ENCODE peak calls at places on chromosomes 6 and 20, in six cellular contexts. One of them, this sample, is unnamed.

GRCh38 chr6:37005061-37005810 is at the start of gene FGD2:
- DNase-seq in head of caudate nucleus: no peak
- DNase-seq in NCI-H1417: no peak
- DNase-seq in activated naive CD4-positive, alpha-beta T cell treated with anti-CD3 and anti-CD28 coated beads for 36 hours: no peak
- DNase-seq in activated CD4-positive, alpha-beta T cell treated with anti-CD3 and anti-CD28 coated beads for 24 hours: no peak
- DNase-seq in HFF-Myc: no peak
- DNase-seq in this sample: no peak

GRCh38 chr6:40714576-40715500 is 127.7 kb upstream of the LRFN2 start:
- DNase-seq in head of caudate nucleus: no peak
- DNase-seq in NCI-H1417: peak
- DNase-seq in activated naive CD4-positive, alpha-beta T cell treated with anti-CD3 and anti-CD28 coated beads for 36 hours: no peak
- DNase-seq in activated CD4-positive, alpha-beta T cell treated with anti-CD3 and anti-CD28 coated beads for 24 hours: no peak
- DNase-seq in HFF-Myc: no peak
- DNase-seq in this sample: no peak

GRCh38 chr6:149769676-149770075 is 20.1 kb downstream of the PCMT1 start:
- DNase-seq in head of caudate nucleus: no peak
- DNase-seq in NCI-H1417: no peak
- DNase-seq in activated naive CD4-positive, alpha-beta T cell treated with anti-CD3 and anti-CD28 coated beads for 36 hours: no peak
- DNase-seq in activated CD4-positive, alpha-beta T cell treated with anti-CD3 and anti-CD28 coated beads for 24 hours: no peak
- DNase-seq in HFF-Myc: no peak
- DNase-seq in this sample: no peak

GRCh38 chr20:22807045-22807444 is 222.7 kb upstream of the FOXA2 start:
- DNase-seq in head of caudate nucleus: no peak
- DNase-seq in NCI-H1417: no peak
- DNase-seq in activated naive CD4-positive, alpha-beta T cell treated with anti-CD3 and anti-CD28 coated beads for 36 hours: no peak
- DNase-seq in activated CD4-positive, alpha-beta T cell treated with anti-CD3 and anti-CD28 coated beads for 24 hours: no peak
- DNase-seq in HFF-Myc: no peak
- DNase-seq in this sample: no peak

GRCh38 chr20:44051661-44052000 is 135.4 kb downstream of the JPH2 start:
- DNase-seq in head of caudate nucleus: no peak
- DNase-seq in NCI-H1417: no peak
- DNase-seq in activated naive CD4-positive, alpha-beta T cell treated with anti-CD3 and anti-CD28 coated beads for 36 hours: no peak
- DNase-seq in activated CD4-positive, alpha-beta T cell treated with anti-CD3 and anti-CD28 coated beads for 24 hours: no peak
- DNase-seq in HFF-Myc: no peak
- DNase-seq in this sample: no peak

GRCh38 chr6:148851683-148852556 is 105.1 kb downstream of the UST start:
- DNase-seq in head of caudate nucleus: no peak
- DNase-seq in NCI-H1417: no peak
- DNase-seq in activated naive CD4-positive, alpha-beta T cell treated with anti-CD3 and anti-CD28 coated beads for 36 hours: no peak
- DNase-seq in activated CD4-positive, alpha-beta T cell treated with anti-CD3 and anti-CD28 coated beads for 24 hours: no peak
- DNase-seq in HFF-Myc: no peak
- DNase-seq in this sample: no peak

GRCh38 chr6:89784838-89785237 is 34.8 kb downstream of the MDN1 start:
- DNase-seq in head of caudate nucleus: no peak
- DNase-seq in NCI-H1417: no peak
- DNase-seq in activated naive CD4-positive, alpha-beta T cell treated with anti-CD3 and anti-CD28 coated beads for 36 hours: no peak
- DNase-seq in activated CD4-positive, alpha-beta T cell treated with anti-CD3 and anti-CD28 coated beads for 24 hours: no peak
- DNase-seq in HFF-Myc: no peak
- DNase-seq in this sample: no peak

GRCh38 chr6:23728707-23729106 is 397.3 kb upstream of the NRSN1 start:
- DNase-seq in head of caudate nucleus: no peak
- DNase-seq in NCI-H1417: peak
- DNase-seq in activated naive CD4-positive, alpha-beta T cell treated with anti-CD3 and anti-CD28 coated beads for 36 hours: no peak
- DNase-seq in activated CD4-positive, alpha-beta T cell treated with anti-CD3 and anti-CD28 coated beads for 24 hours: no peak
- DNase-seq in HFF-Myc: no peak
- DNase-seq in this sample: no peak

GRCh38 chr6:14393910-14394309 is 276.3 kb downstream of the CD83 start:
- DNase-seq in head of caudate nucleus: no peak
- DNase-seq in NCI-H1417: no peak
- DNase-seq in activated naive CD4-positive, alpha-beta T cell treated with anti-CD3 and anti-CD28 coated beads for 36 hours: no peak
- DNase-seq in activated CD4-positive, alpha-beta T cell treated with anti-CD3 and anti-CD28 coated beads for 24 hours: no peak
- DNase-seq in HFF-Myc: no peak
- DNase-seq in this sample: no peak

GRCh38 chr6:121760640-121761213 is 325.3 kb downstream of the GJA1 start:
- DNase-seq in head of caudate nucleus: no peak
- DNase-seq in NCI-H1417: no peak
- DNase-seq in activated naive CD4-positive, alpha-beta T cell treated with anti-CD3 and anti-CD28 coated beads for 36 hours: no peak
- DNase-seq in activated CD4-positive, alpha-beta T cell treated with anti-CD3 and anti-CD28 coated beads for 24 hours: no peak
- DNase-seq in HFF-Myc: no peak
- DNase-seq in this sample: no peak